ENCODE peak calls at places on chromosomes 3 and 15, in nine cellular contexts. W is T1000; N is G401; B is iris pigment epithelial cell; E is KBM-7; P is amniotic stem cell; U is posterior vena cava; M is stimulated activated CD8-positive, alpha-beta memory T cell treated with anti-CD3 and anti-CD28 coated beads, Interleukin-4, amount 100 ng/mL, for 24 hours; X is stimulated activated naive B cell treated with anti-CD40 and anti-IgM and Interleukin-4, amounts not matched to agents 10 μg/mL and 1 μg/mL and 100 μg/mL, for 72 hours. A is an unnamed sample.

GRCh38 chr3:39381432-39381831 is 1.7 kb upstream of the SLC25A38 start:
- DNase-seq in W (no peak), N (no peak), B (no peak), E (no peak), P (no peak), U (no peak), M (no peak), X (no peak), A (no peak)

GRCh38 chr3:177523991-177524438 is 326.7 kb upstream of the TBL1XR1 start:
- DNase-seq in W (no peak), N (no peak), B (peak), E (peak), P (no peak), U (no peak), M (no peak), X (no peak), A (no peak)

GRCh38 chr15:75713338-75713895 is 769 bp upstream of the CSPG4 start:
- DNase-seq in W (no peak), N (peak), B (no peak), E (no peak), P (no peak), U (no peak), M (no peak), X (no peak), A (no peak)

GRCh38 chr3:172094621-172095557 is 55.5 kb downstream of the FNDC3B start:
- DNase-seq in W (no peak), N (no peak), B (peak), E (no peak), P (no peak), U (no peak), M (no peak), X (no peak), A (no peak)

GRCh38 chr3:158244274-158244673 is 134.4 kb downstream of the RSRC1 start:
- DNase-seq in W (no peak), N (no peak), B (no peak), E (no peak), P (no peak), U (no peak), M (no peak), X (no peak), A (no peak)

GRCh38 chr3:100891827-100892226 is 101.4 kb downstream of the ABI3BP start:
- DNase-seq in W (no peak), N (no peak), B (peak), E (no peak), P (no peak), U (no peak), M (no peak), X (no peak), A (no peak)

GRCh38 chr15:64151727-64152506 is at the start of gene SNX22:
- DNase-seq in W (no peak), N (no peak), B (no peak), E (peak), P (no peak), U (peak), M (no peak), X (peak), A (no peak)

GRCh38 chr3:141605883-141606282 is 119.1 kb downstream of the RASA2 start:
- DNase-seq in W (no peak), N (no peak), B (no peak), E (no peak), P (no peak), U (no peak), M (no peak), X (no peak), A (no peak)

GRCh38 chr3:24254649-24255048 is 240.0 kb downstream of the THRB start:
- DNase-seq in W (peak), N (no peak), B (peak), E (no peak), P (peak), U (no peak), M (no peak), X (no peak), A (no peak)

GRCh38 chr3:94374439-94375161 is 311.7 kb downstream of the NSUN3 start:
- DNase-seq in W (no peak), N (no peak), B (no peak), E (no peak), P (no peak), U (no peak), M (no peak), X (no peak), A (no peak)

GRCh38 chr3:9500108-9501050 is 53.2 kb downstream of the LHFPL4 start:
- DNase-seq in W (no peak), N (peak), B (peak), E (peak), P (no peak), U (peak), M (peak), X (peak), A (peak)

GRCh38 chr3:16839271-16840110 is 45.3 kb upstream of the PLCL2 start:
- DNase-seq in W (no peak), N (no peak), B (no peak), E (no peak), P (no peak), U (no peak), M (no peak), X (no peak), A (peak)

GRCh38 chr15:83378921-83379561 is 68.1 kb upstream of the SH3GL3 start:
- DNase-seq in W (no peak), N (no peak), B (no peak), E (no peak), P (no peak), U (no peak), M (no peak), X (no peak), A (no peak)

GRCh38 chr3:64187065-64187959 is 38.0 kb downstream of the PRICKLE2 start:
- DNase-seq in W (peak), N (no peak), B (peak), E (no peak), P (peak), U (no peak), M (no peak), X (no peak), A (no peak)

GRCh38 chr15:90954712-90955671 is at the start of gene RCCD1:
- DNase-seq in W (peak), N (peak), B (peak), E (peak), P (peak), U (peak), M (peak), X (peak), A (peak)

GRCh38 chr3:56783644-56784451 is 17.9 kb downstream of the ARHGEF3 start:
- DNase-seq in W (peak), N (no peak), B (peak), E (peak), P (no peak), U (no peak), M (peak), X (peak), A (no peak)

GRCh38 chr3:46114324-46114988 is 87.2 kb upstream of the XCR1 start:
- DNase-seq in W (peak), N (peak), B (peak), E (no peak), P (peak), U (no peak), M (no peak), X (no peak), A (no peak)

GRCh38 chr15:32851619-32852416 is 134.0 kb downstream of the GREM1 start:
- DNase-seq in W (no peak), N (no peak), B (peak), E (no peak), P (peak), U (no peak), M (no peak), X (no peak), A (no peak)

GRCh38 chr15:40338921-40339620 is 1.7 kb downstream of the CCDC9B start:
- DNase-seq in W (peak), N (no peak), B (peak), E (no peak), P (peak), U (peak), M (no peak), X (no peak), A (no peak)

GRCh38 chr3:50167069-50167781 is 12.1 kb downstream of the SEMA3F start:
- DNase-seq in W (no peak), N (no peak), B (no peak), E (no peak), P (no peak), U (no peak), M (no peak), X (no peak), A (peak)

GRCh38 chr15:52651868-52652267 is 27.3 kb downstream of the ATOSA start:
- DNase-seq in W (no peak), N (peak), B (peak), E (peak), P (peak), U (peak), M (no peak), X (peak), A (peak)

GRCh38 chr3:128478576-128479506 is 12.2 kb upstream of the DNAJB8 start:
- DNase-seq in W (no peak), N (no peak), B (no peak), E (no peak), P (no peak), U (no peak), M (no peak), X (no peak), A (no peak)

GRCh38 chr3:46461971-46462910 is 2.5 kb downstream of the LTF start:
- DNase-seq in W (no peak), N (no peak), B (no peak), E (no peak), P (no peak), U (no peak), M (no peak), X (no peak), A (no peak)

GRCh38 chr3:55629432-55629831 is 142.3 kb upstream of the WNT5A start:
- DNase-seq in W (no peak), N (no peak), B (peak), E (no peak), P (no peak), U (no peak), M (no peak), X (no peak), A (no peak)

A was measured in glutamatergic neuron.